ENCODE peak calls at places on chromosome 11, in six cellular contexts. One of them, this sample, is unnamed.

GRCh38 chr11:78535027-78535426 is 39.6 kb downstream of the NARS2 start:
- DNase-seq in IMR-90: no peak
- DNase-seq in neuronal stem cell: no peak
- DNase-seq in H9: no peak
- DNase-seq in H1: no peak
- DNase-seq in trophoblast cell: no peak
- DNase-seq in this sample: no peak

GRCh38 chr11:122976734-122977454 is 4.7 kb downstream of the BSX start:
- DNase-seq in IMR-90: no peak
- DNase-seq in neuronal stem cell: peak
- DNase-seq in H9: peak
- DNase-seq in H1: peak
- DNase-seq in trophoblast cell: no peak
- DNase-seq in this sample: no peak

GRCh38 chr11:44977493-44977984 is 26.9 kb upstream of the TP53I11 start:
- DNase-seq in IMR-90: peak
- DNase-seq in neuronal stem cell: no peak
- DNase-seq in H9: peak
- DNase-seq in H1: no peak
- DNase-seq in trophoblast cell: peak
- DNase-seq in this sample: peak

GRCh38 chr11:126167476-126167875 is 44.0 kb downstream of the RPUSD4 start:
- DNase-seq in IMR-90: no peak
- DNase-seq in neuronal stem cell: no peak
- DNase-seq in H9: no peak
- DNase-seq in H1: no peak
- DNase-seq in trophoblast cell: no peak
- DNase-seq in this sample: no peak

GRCh38 chr11:45298718-45299117 is 12.6 kb upstream of the SYT13 start:
- DNase-seq in IMR-90: no peak
- DNase-seq in neuronal stem cell: no peak
- DNase-seq in H9: peak
- DNase-seq in H1: peak
- DNase-seq in trophoblast cell: no peak
- DNase-seq in this sample: no peak

GRCh38 chr11:131859811-131860210 is 489.4 kb downstream of the NTM start:
- DNase-seq in IMR-90: peak
- DNase-seq in neuronal stem cell: no peak
- DNase-seq in H9: no peak
- DNase-seq in H1: no peak
- DNase-seq in trophoblast cell: no peak
- DNase-seq in this sample: no peak

GRCh38 chr11:19980388-19980787 is 179.9 kb downstream of the DBX1 start:
- DNase-seq in IMR-90: peak
- DNase-seq in neuronal stem cell: no peak
- DNase-seq in H9: no peak
- DNase-seq in H1: no peak
- DNase-seq in trophoblast cell: no peak
- DNase-seq in this sample: peak

GRCh38 chr11:19101803-19102520 is 15.0 kb upstream of the ZDHHC13 start:
- DNase-seq in IMR-90: no peak
- DNase-seq in neuronal stem cell: no peak
- DNase-seq in H9: no peak
- DNase-seq in H1: no peak
- DNase-seq in trophoblast cell: no peak
- DNase-seq in this sample: peak

GRCh38 chr11:125270711-125271110 is 106.2 kb downstream of the PKNOX2 start:
- DNase-seq in IMR-90: peak
- DNase-seq in neuronal stem cell: no peak
- DNase-seq in H9: no peak
- DNase-seq in H1: no peak
- DNase-seq in trophoblast cell: no peak
- DNase-seq in this sample: no peak

GRCh38 chr11:120068114-120068573 is 69.8 kb downstream of the TRIM29 start:
- DNase-seq in IMR-90: peak
- DNase-seq in neuronal stem cell: no peak
- DNase-seq in H9: peak
- DNase-seq in H1: peak
- DNase-seq in trophoblast cell: no peak
- DNase-seq in this sample: peak

DNA sequence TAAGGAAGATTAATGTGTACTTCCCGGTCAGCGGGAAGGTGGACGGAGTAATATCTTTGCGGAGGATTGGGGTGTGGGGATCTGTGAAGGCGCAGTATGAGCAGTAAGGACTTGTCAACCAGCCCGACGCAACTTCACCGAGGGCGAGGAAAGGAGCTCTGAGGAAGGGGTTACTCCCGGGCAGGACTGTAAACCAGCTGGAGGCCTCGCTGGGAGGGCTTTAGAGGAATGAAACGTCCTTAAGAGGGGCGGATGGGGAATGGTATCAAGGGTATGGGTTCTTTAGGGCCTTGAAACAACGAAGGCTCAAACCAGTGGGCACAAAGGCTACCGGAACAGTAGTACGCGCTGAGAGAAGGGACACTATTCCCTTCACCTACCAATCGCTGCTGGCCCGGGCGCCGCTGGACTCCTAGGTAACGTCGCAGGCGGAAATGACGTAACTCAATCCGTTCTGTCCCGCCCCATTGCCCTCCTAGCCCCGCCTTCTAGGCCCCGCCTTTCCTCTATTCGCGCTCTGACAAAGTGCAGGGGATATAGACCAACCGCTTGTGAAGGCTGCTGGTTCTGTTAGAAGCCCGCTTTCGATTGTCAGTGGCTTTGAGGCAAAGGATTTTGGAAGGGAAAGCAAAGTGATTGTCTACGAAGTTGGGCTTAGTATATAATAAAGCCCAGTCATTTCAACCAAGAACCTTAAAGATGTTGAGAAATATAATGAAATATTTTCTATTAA is at the start of gene C11orf65:
- DNase-seq in IMR-90: peak
- DNase-seq in neuronal stem cell: peak
- DNase-seq in H9: peak
- DNase-seq in H1: peak
- DNase-seq in trophoblast cell: peak
- DNase-seq in this sample: peak
- H4K8ac ChIP-seq in IMR-90: peak
- H4K8ac ChIP-seq in neuronal stem cell: no peak
- H4K8ac ChIP-seq in H9: no peak
- H4K8ac ChIP-seq in H1: peak
- H4K8ac ChIP-seq in trophoblast cell: peak
- H4K8ac ChIP-seq in this sample: peak

DNA sequence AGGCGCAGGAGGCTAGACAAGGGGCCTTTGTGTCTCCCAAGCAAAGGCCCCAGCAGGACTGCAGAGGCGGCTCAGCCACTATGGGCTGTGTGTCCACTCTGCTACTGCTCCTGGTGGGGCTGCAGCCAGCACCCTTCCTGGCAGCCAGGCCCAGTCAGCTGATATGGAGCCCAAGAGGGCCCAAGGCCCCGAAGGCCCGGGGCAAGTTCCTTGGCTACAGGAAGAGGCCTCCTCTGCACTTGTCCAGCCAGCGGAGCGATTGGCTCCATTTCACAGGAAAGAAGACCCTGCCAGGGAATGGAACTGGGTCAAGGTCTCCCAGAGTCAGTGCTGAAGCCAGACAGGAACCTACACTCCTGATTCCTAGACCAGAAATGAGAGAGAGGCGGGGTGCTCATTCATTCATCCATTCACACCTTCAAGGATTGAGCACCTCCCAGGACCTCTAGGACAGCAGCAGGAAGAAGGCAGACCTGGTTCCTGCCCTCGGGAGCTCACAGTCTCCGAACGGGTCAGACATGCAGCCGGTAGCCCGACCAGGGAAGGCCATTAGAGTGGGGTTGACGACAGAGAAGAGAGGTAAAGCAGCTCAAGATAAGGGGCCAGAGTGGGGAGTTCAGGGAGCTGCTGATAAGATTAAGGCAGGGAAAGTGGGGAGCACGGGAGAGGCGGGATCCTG is 811 bp upstream of the P2RY2 start:
- DNase-seq in IMR-90: no peak
- DNase-seq in neuronal stem cell: no peak
- DNase-seq in H9: no peak
- DNase-seq in H1: no peak
- DNase-seq in trophoblast cell: no peak
- DNase-seq in this sample: no peak
- H2AFZ ChIP-seq in IMR-90: peak
- H2AFZ ChIP-seq in neuronal stem cell: no peak
- H2AFZ ChIP-seq in H9: no peak
- H2AFZ ChIP-seq in H1: peak
- H2AFZ ChIP-seq in trophoblast cell: peak
- H2AFZ ChIP-seq in this sample: no peak

DNA sequence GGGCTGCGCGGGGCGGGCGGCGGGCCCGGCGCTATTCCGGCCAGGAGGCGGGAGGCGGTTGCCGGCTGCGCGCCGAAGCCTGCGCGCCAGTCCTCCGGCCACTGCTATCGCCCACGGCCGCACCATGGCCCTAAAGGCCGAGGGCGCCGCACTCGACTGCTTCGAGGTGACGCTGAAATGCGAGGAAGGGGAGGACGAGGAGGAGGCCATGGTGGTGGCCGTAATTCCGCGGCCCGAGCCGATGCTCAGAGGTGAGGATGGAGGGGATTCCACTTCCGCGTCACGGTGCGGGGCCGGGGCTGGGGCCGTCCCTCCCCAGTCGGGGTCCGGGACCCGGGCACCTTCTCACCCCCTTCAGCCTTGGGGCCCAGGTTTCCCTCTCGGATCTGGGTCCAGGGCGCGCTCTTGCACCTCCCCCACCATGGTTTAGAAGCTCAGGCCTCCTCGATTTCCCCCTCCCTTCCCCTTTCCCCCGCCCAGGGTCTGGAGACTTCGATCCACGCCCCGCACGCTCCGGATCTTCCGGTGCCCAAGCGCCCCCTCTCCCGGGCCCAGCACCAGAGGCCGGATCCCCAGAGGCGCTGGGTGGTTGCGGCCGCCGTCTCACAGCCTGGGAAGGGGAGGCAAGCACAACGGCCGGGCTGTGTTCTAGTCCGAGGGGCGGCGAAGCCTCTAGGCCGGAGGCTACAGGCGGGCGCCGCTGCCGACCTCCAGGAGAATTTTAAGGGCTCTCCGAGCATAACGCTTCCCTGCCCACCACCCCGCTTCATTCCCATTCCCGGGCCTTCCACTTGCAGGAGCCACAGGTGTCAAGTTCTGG is 517 bp downstream of the SPINDOC start:
- DNase-seq in IMR-90: peak
- DNase-seq in neuronal stem cell: peak
- DNase-seq in H9: no peak
- DNase-seq in H1: peak
- DNase-seq in trophoblast cell: no peak
- DNase-seq in this sample: peak
- H2BK5ac ChIP-seq in IMR-90: peak
- H2BK5ac ChIP-seq in neuronal stem cell: peak
- H2BK5ac ChIP-seq in H9: no peak
- H2BK5ac ChIP-seq in H1: peak
- H2BK5ac ChIP-seq in trophoblast cell: peak
- H2BK5ac ChIP-seq in this sample: peak

DNA sequence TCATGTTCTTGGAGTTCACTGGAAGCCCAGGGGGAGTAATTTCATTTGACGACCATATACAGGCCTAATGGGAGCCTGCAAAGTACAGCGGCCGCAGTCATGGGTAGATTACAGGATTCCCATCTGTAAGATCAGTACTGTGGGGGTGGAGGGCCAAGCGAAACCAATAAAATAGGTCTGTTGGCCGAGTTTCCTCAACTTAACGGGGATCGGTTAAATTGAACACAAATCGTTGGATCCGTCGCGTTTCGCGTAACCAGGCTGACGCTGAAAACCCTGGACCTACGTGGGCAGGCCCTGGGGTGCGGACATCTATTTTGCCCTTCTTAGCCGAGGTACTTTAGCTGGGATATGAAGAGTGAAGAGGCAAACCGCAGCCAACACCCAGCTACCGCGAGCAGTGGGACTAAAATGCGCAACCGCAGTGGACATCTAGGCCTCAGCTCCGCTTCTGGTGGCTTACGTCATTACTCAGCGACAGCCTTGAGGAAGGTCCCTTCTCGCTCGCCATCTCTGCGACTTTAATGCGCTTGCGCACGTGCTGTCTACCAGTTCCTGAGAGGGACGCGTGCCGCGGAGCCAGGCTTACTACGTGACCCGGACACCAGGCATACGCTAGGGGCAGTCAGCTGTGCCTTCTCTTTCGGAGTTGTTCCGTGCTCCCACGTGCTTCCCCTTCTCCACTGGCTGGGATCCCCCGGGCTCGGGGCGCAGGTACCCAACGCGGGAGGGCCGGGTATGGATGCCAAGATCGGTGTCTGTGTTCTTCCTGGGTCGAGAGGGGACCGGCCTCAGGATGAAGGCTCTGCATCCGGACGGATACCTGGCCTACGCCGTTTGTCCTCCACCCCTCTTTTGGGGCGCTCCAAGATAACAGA is at the start of gene NAT10:
- DNase-seq in IMR-90: peak
- DNase-seq in neuronal stem cell: peak
- DNase-seq in H9: peak
- DNase-seq in H1: peak
- DNase-seq in trophoblast cell: peak
- DNase-seq in this sample: peak
- H4K8ac ChIP-seq in IMR-90: peak
- H4K8ac ChIP-seq in neuronal stem cell: no peak
- H4K8ac ChIP-seq in H9: no peak
- H4K8ac ChIP-seq in H1: peak
- H4K8ac ChIP-seq in trophoblast cell: peak
- H4K8ac ChIP-seq in this sample: peak

GRCh38 chr11:108561535-108561991 is 32.0 kb downstream of the EXPH5 start:
- DNase-seq in IMR-90: peak
- DNase-seq in neuronal stem cell: no peak
- DNase-seq in H9: no peak
- DNase-seq in H1: peak
- DNase-seq in trophoblast cell: no peak
- DNase-seq in this sample: peak
- H2AFZ ChIP-seq in IMR-90: peak
- H2AFZ ChIP-seq in neuronal stem cell: no peak
- H2AFZ ChIP-seq in H9: no peak
- H2AFZ ChIP-seq in H1: no peak
- H2AFZ ChIP-seq in trophoblast cell: no peak
- H2AFZ ChIP-seq in this sample: no peak

This sample was measured in mesenchymal stem cell.